ENCODE peak calls at places on chromosome 9, in nine cellular contexts. F, M, O, K, P, D, E, T and I are unnamed samples.

GRCh38 chr9:85536076-85536475 is 205.7 kb downstream of the AGTPBP1 start:
- DNase-seq in F (peak; percentile 7), M (peak; percentile 85), O (peak; percentile 62), K (peak; percentile 88), P (no peak), D (peak; percentile 60), E (peak; percentile 82), T (no peak), I (no peak)

GRCh38 chr9:5846501-5846921 is 13.6 kb upstream of the ERMP1 start:
- DNase-seq in F (no peak), M (peak; percentile 30), O (no peak), K (peak; percentile 8), P (no peak), D (peak; percentile 28), E (no peak), T (no peak), I (no peak)

GRCh38 chr9:123425261-123425821 is 69.3 kb downstream of the CRB2 start:
- DNase-seq in F (no peak), M (no peak), O (no peak), K (no peak), P (no peak), D (no peak), E (no peak), T (no peak), I (no peak)

GRCh38 chr9:33287087-33287490 is 3.2 kb upstream of the NFX1 start:
- DNase-seq in F (peak; percentile 78), M (peak; percentile 91), O (no peak), K (peak; percentile 38), P (no peak), D (peak; percentile 75), E (peak; percentile 58), T (no peak), I (no peak)

GRCh38 chr9:79734989-79735779 is 163.4 kb downstream of the TLE4 start:
- DNase-seq in F (no peak), M (peak; percentile 57), O (no peak), K (no peak), P (no peak), D (no peak), E (no peak), T (no peak), I (no peak)

GRCh38 chr9:115207003-115207837 is 89.3 kb upstream of the TNC start:
- DNase-seq in F (no peak), M (peak; percentile 59), O (no peak), K (peak; percentile 45), P (no peak), D (peak; percentile 31), E (no peak), T (no peak), I (no peak)

GRCh38 chr9:31541626-31542025 is 842.8 kb upstream of the ACO1 start:
- DNase-seq in F (no peak), M (no peak), O (no peak), K (no peak), P (no peak), D (no peak), E (no peak), T (no peak), I (no peak)

GRCh38 chr9:73133921-73134407 is 17.7 kb upstream of the ANXA1 start:
- DNase-seq in F (no peak), M (peak; percentile 76), O (no peak), K (no peak), P (no peak), D (no peak), E (no peak), T (no peak), I (no peak)

GRCh38 chr9:119003218-119003617 is 366.0 kb downstream of the BRINP1 start:
- DNase-seq in F (no peak), M (peak; percentile 82), O (no peak), K (peak; percentile 91), P (no peak), D (peak; percentile 29), E (no peak), T (no peak), I (no peak)

GRCh38 chr9:114827658-114828360 is 22.0 kb upstream of the TNFSF15 start:
- DNase-seq in F (no peak), M (no peak), O (no peak), K (no peak), P (no peak), D (no peak), E (no peak), T (no peak), I (no peak)

GRCh38 chr9:129496187-129497063 is 124.5 kb downstream of the C9orf50 start:
- DNase-seq in F (peak; percentile 95), M (peak; percentile 98), O (peak; percentile 95), K (peak; percentile 91), P (peak; percentile 70), D (peak; percentile 91), E (peak; percentile 96), T (peak; percentile 97), I (peak; percentile 90)

GRCh38 chr9:115208503-115208902 is 90.5 kb upstream of the TNC start:
- DNase-seq in F (no peak), M (peak; percentile 72), O (no peak), K (peak; percentile 86), P (no peak), D (peak; percentile 70), E (no peak), T (no peak), I (no peak)

GRCh38 chr9:87898151-87898550 is 15.5 kb downstream of the SPATA31E1 start:
- DNase-seq in F (no peak), M (peak; percentile 50), O (no peak), K (peak; percentile 59), P (no peak), D (peak; percentile 34), E (no peak), T (no peak), I (no peak)

GRCh38 chr9:79023134-79023577 is 548.6 kb upstream of the TLE4 start:
- DNase-seq in F (no peak), M (peak; percentile 84), O (no peak), K (peak; percentile 97), P (no peak), D (peak; percentile 96), E (peak; percentile 63), T (no peak), I (no peak)

GRCh38 chr9:115115924-115116323 is 2.0 kb downstream of the TNC start:
- DNase-seq in F (no peak), M (peak; percentile 94), O (no peak), K (peak; percentile 80), P (no peak), D (peak; percentile 82), E (peak; percentile 28), T (no peak), I (no peak)

GRCh38 chr9:132372177-132373095 is 17.6 kb upstream of the SETX start:
- DNase-seq in F (no peak), M (peak; percentile 5), O (peak; percentile 71), K (no peak), P (no peak), D (peak; percentile 36), E (no peak), T (no peak), I (no peak)

GRCh38 chr9:71741841-71742648 is 26.3 kb downstream of the CEMIP2 start:
- DNase-seq in F (no peak), M (no peak), O (no peak), K (peak; percentile 61), P (no peak), D (peak; percentile 93), E (no peak), T (no peak), I (no peak)

GRCh38 chr9:130980526-130980925 is 28.4 kb upstream of the LAMC3 start:
- DNase-seq in F (no peak), M (no peak), O (no peak), K (no peak), P (no peak), D (no peak), E (no peak), T (no peak), I (no peak)
- H3K27me3 ChIP-seq in F (no peaks in the 10 kb centered on the region), M (peaks cover 15% of the 10 kb centered on the region), O (peaks cover 21% of the 10 kb centered on the region), K (peaks cover 16% of the 10 kb centered on the region), P (no peaks in the 10 kb centered on the region), D (peaks cover 49% of the 10 kb centered on the region), E (peaks cover 72% of the 10 kb centered on the region), T (peaks cover 5% of the 10 kb centered on the region), I (no peaks in the 10 kb centered on the region)

GRCh38 chr9:126642009-126642744 is 28.4 kb downstream of the LMX1B start:
- DNase-seq in F (no peak), M (no peak), O (no peak), K (no peak), P (no peak), D (no peak), E (no peak), T (no peak), I (no peak)
- H3K27me3 ChIP-seq in F (peaks cover 40% of the 10 kb centered on the region), M (peaks cover 57% of the 10 kb centered on the region), O (peaks cover 84% of the 10 kb centered on the region), K (peaks cover 83% of the 10 kb centered on the region), P (peaks cover 8% of the 10 kb centered on the region), D (peaks cover 96% of the 10 kb centered on the region), E (peaks cover 70% of the 10 kb centered on the region), T (peaks cover 75% of the 10 kb centered on the region), I (no peaks in the 10 kb centered on the region)

GRCh38 chr9:134219721-134220060 is 55.3 kb upstream of the RNU6ATAC start:
- DNase-seq in F (peak; percentile 23), M (no peak), O (peak; percentile 42), K (no peak), P (no peak), D (no peak), E (no peak), T (no peak), I (no peak)
- H3K27me3 ChIP-seq in F (no peaks in the 10 kb centered on the region), M (peaks cover 12% of the 10 kb centered on the region), O (no peaks in the 10 kb centered on the region), K (no peaks in the 10 kb centered on the region), P (no peaks in the 10 kb centered on the region), D (no peaks in the 10 kb centered on the region), E (no peaks in the 10 kb centered on the region), T (no peaks in the 10 kb centered on the region), I (no peaks in the 10 kb centered on the region)

GRCh38 chr9:112558476-112558875 is 71.8 kb downstream of the KIAA1958 start:
- DNase-seq in F (no peak), M (peak; percentile 87), O (no peak), K (peak; percentile 78), P (no peak), D (peak; percentile 66), E (peak; percentile 20), T (no peak), I (no peak)

GRCh38 chr9:112555091-112555643 is 68.5 kb downstream of the KIAA1958 start:
- DNase-seq in F (no peak), M (no peak), O (no peak), K (no peak), P (no peak), D (no peak), E (no peak), T (no peak), I (no peak)

GRCh38 chr9:112555844-112556482 is 69.3 kb downstream of the KIAA1958 start:
- DNase-seq in F (no peak), M (no peak), O (no peak), K (no peak), P (no peak), D (no peak), E (no peak), T (no peak), I (peak; percentile 80)

GRCh38 chr9:112554516-112554915 is 67.9 kb downstream of the KIAA1958 start:
- DNase-seq in F (no peak), M (peak; percentile 78), O (no peak), K (peak; percentile 89), P (no peak), D (peak; percentile 78), E (peak; percentile 57), T (no peak), I (no peak)

DNA sequence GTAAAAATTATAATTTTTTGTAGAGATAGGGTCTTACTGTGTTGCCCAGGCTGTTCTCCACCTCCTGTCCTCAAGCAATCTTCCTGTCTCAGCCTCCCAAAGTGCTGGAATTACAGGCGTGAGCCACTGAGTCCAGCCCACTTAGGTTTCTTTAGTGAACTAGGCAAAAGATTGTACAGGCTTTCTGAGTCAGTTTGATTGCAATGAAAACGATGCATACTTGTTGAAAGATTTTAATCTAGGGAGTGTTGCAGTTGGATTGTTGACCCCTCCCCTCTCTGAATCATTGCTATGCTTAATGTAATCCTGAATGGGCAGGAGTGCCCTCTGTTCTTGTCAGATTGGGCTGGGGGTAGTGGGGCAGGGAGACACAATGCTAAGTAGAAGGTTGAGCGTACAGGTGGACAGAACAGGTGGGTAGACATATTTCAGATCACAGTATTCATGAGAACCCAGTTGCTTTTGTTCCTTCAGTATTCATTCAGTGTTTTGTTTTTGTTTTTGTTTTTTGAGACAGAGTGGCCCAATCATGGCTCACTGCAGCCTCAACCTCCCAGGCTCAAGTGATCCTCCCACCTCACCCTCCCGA is 70.0 kb downstream of the KIAA1958 start:
- DNase-seq in F (no peak), M (peak; percentile 86), O (no peak), K (peak; percentile 87), P (no peak), D (peak; percentile 75), E (peak; percentile 52), T (no peak), I (no peak)
- H3K27me3 ChIP-seq in F (no peaks in the 10 kb centered on the region), M (no peaks in the 10 kb centered on the region), O (no peaks in the 10 kb centered on the region), K (no peaks in the 10 kb centered on the region), P (no peaks in the 10 kb centered on the region), D (no peaks in the 10 kb centered on the region), E (no peaks in the 10 kb centered on the region), T (no peaks in the 10 kb centered on the region), I (no peaks in the 10 kb centered on the region)